ENCODE peak calls at places on chromosomes 3 and 15, in four cellular contexts. F, S, Q and V are unnamed samples.

GRCh38 chr3:43319364-43319763 is 33.0 kb downstream of the SNRK start:
- DNase-seq in F (no peak), S (no peak), Q (peak), V (peak)

GRCh38 chr3:182414586-182414985 is 378.7 kb upstream of the ATP11B start:
- DNase-seq in S (no peak), Q (no peak), F (no peak), V (no peak)

GRCh38 chr3:30607032-30607833 is 832 bp downstream of the TGFBR2 start:
- DNase-seq in S (peak), F (peak), Q (peak), V (peak)

GRCh38 chr3:184360070-184360833 is 1.2 kb downstream of the CLCN2 start:
- DNase-seq in Q (no peak), F (no peak), S (no peak), V (no peak)

GRCh38 chr3:115623414-115623868 is at the start of gene GAP43:
- DNase-seq in S (no peak), F (no peak), Q (peak), V (no peak)

GRCh38 chr3:134029734-134030381 is at the start of gene SLCO2A1:
- DNase-seq in S (peak), F (no peak), Q (peak), V (peak)

GRCh38 chr3:120488296-120488695 is 37.5 kb upstream of the FSTL1 start:
- DNase-seq in F (no peak), Q (no peak), S (no peak), V (no peak)

GRCh38 chr3:108489776-108490175 is 20.6 kb downstream of the MYH15 start:
- DNase-seq in S (no peak), F (peak), Q (no peak), V (no peak)

GRCh38 chr3:194137314-194138097 is 1.6 kb downstream of the HES1 start:
- DNase-seq in Q (peak), F (peak), S (peak), V (peak)

GRCh38 chr3:112632596-112632995 is 8.3 kb downstream of the CCDC80 start:
- DNase-seq in S (no peak), Q (no peak), F (no peak), V (no peak)

GRCh38 chr15:50907866-50908208 is 646 bp upstream of the AP4E1 start:
- DNase-seq in S (no peak), F (peak), Q (peak), V (peak)

GRCh38 chr3:69941439-69942176 is 57.9 kb upstream of the SAMMSON start:
- DNase-seq in S (no peak), F (no peak), Q (no peak), V (no peak)

GRCh38 chr3:33975463-33975862 is 177.0 kb downstream of the PDCD6IP start:
- DNase-seq in Q (no peak), F (no peak), S (no peak), V (no peak)

GRCh38 chr3:115784739-115785571 is 161.6 kb downstream of the GAP43 start:
- DNase-seq in S (no peak), F (no peak), Q (no peak), V (no peak)

GRCh38 chr15:48965972-48966371 is 2.3 kb upstream of the SHC4 start:
- DNase-seq in Q (no peak), S (no peak), F (no peak), V (no peak)

GRCh38 chr15:56432304-56432703 is 32.6 kb downstream of the MNS1 start:
- DNase-seq in S (no peak), F (no peak), Q (no peak), V (no peak)

GRCh38 chr15:63587527-63587926 is 9.7 kb upstream of the FBXL22 start:
- DNase-seq in F (no peak), S (no peak), Q (no peak), V (no peak)

GRCh38 chr3:16297991-16298885 is 33.2 kb downstream of the OXNAD1 start:
- DNase-seq in S (no peak), Q (no peak), F (no peak), V (no peak)

GRCh38 chr3:10357592-10358308 is 36.8 kb upstream of the SEC13 start:
- DNase-seq in Q (peak), F (no peak), S (peak), V (no peak)

GRCh38 chr3:136893848-136894443 is 31.9 kb downstream of the NCK1 start:
- DNase-seq in S (no peak), Q (no peak), F (no peak), V (no peak)

GRCh38 chr15:100256985-100257650 is 84.7 kb downstream of the ADAMTS17 start:
- DNase-seq in S (no peak), F (no peak), Q (no peak), V (no peak)

GRCh38 chr3:109195812-109196211 is 59.3 kb downstream of the C3orf85 start:
- DNase-seq in S (no peak), F (no peak), Q (no peak), V (no peak)

GRCh38 chr15:35325374-35325941 is 220.5 kb downstream of the DPH6 start:
- DNase-seq in S (no peak), F (no peak), Q (no peak), V (no peak)

GRCh38 chr3:24499991-24500390 is 5.3 kb upstream of the THRB start:
- DNase-seq in F (no peak), S (no peak), Q (no peak), V (no peak)

GRCh38 chr3:182389041-182389815 is 404.1 kb upstream of the ATP11B start:
- DNase-seq in Q (no peak), F (no peak), S (no peak), V (no peak)

GRCh38 chr3:81864273-81864672 is 102.8 kb upstream of the GBE1 start:
- DNase-seq in S (no peak), F (no peak), Q (no peak), V (no peak)

GRCh38 chr15:67999320-68000100 is 54.6 kb upstream of the PIAS1 start:
- DNase-seq in S (no peak), F (no peak), Q (no peak), V (no peak)

GRCh38 chr3:193114431-193115340 is 126.3 kb upstream of the PLAAT1 start:
- DNase-seq in F (no peak), S (no peak), Q (no peak), V (no peak)

GRCh38 chr3:49465269-49466034 is 4.6 kb upstream of the DAG1 start:
- DNase-seq in S (no peak), Q (peak), F (no peak), V (no peak)

GRCh38 chr3:54604495-54604894 is 323.4 kb downstream of the LRTM1 start:
- DNase-seq in S (no peak), F (no peak), Q (no peak), V (no peak)

GRCh38 chr3:34998905-34999304 is 640.4 kb upstream of the ARPP21 start:
- DNase-seq in F (no peak), S (no peak), Q (no peak), V (no peak)

GRCh38 chr3:23079976-23080375 is 123.2 kb upstream of the UBE2E2 start:
- DNase-seq in S (no peak), Q (no peak), F (no peak), V (peak)

GRCh38 chr15:69996842-69997478 is 100.8 kb downstream of the TLE3 start:
- DNase-seq in S (peak), F (no peak), Q (no peak), V (peak)

GRCh38 chr15:70789213-70789612 is 25.9 kb upstream of the UACA start:
- DNase-seq in F (no peak), Q (no peak), S (no peak), V (peak)

GRCh38 chr15:77870195-77871065 is 207.1 kb downstream of the TBC1D2B start:
- DNase-seq in Q (peak), S (peak), F (peak), V (peak)

GRCh38 chr3:149343951-149344350 is 10.5 kb upstream of the TM4SF18 start:
- DNase-seq in S (no peak), Q (no peak), F (no peak), V (no peak)

GRCh38 chr15:85611361-85611760 is 183.4 kb downstream of the KLHL25 start:
- DNase-seq in F (no peak), S (no peak), Q (no peak), V (no peak)

GRCh38 chr15:101201411-101202174 is 50.3 kb downstream of the CHSY1 start:
- DNase-seq in F (no peak), Q (peak), S (no peak), V (peak)